ENCODE peak calls at places on chromosomes 11 and 22, in six cellular contexts. One of them, this sample, is unnamed.

GRCh38 chr11:25902476-25902875 is 429.5 kb upstream of the ANO3 start:
- DNase-seq in psoas muscle: no peak
- DNase-seq in CD8-positive, alpha-beta T cell: no peak
- DNase-seq in thoracic aorta: no peak
- DNase-seq in H9: no peak
- DNase-seq in foreskin fibroblast: no peak
- DNase-seq in this sample: no peak

GRCh38 chr11:61700221-61700620 is 20.0 kb downstream of the DAGLA start:
- DNase-seq in foreskin fibroblast: peak; percentile 76
- DNase-seq in thoracic aorta: no peak
- DNase-seq in CD8-positive, alpha-beta T cell: no peak
- DNase-seq in psoas muscle: no peak
- DNase-seq in H9: peak; percentile 72
- DNase-seq in this sample: no peak

GRCh38 chr11:11000546-11001283 is 142.9 kb upstream of the ZBED5 start:
- DNase-seq in foreskin fibroblast: no peak
- DNase-seq in CD8-positive, alpha-beta T cell: no peak
- DNase-seq in H9: no peak
- DNase-seq in thoracic aorta: no peak
- DNase-seq in psoas muscle: no peak
- DNase-seq in this sample: no peak

GRCh38 chr11:69386594-69387408 is 92.8 kb downstream of the MYEOV start:
- DNase-seq in CD8-positive, alpha-beta T cell: no peak
- DNase-seq in psoas muscle: no peak
- DNase-seq in thoracic aorta: no peak
- DNase-seq in foreskin fibroblast: no peak
- DNase-seq in H9: no peak
- DNase-seq in this sample: peak; percentile 6

GRCh38 chr11:89436071-89436470 is 55.1 kb downstream of the NOX4 start:
- DNase-seq in thoracic aorta: no peak
- DNase-seq in H9: no peak
- DNase-seq in foreskin fibroblast: peak; percentile 63
- DNase-seq in CD8-positive, alpha-beta T cell: no peak
- DNase-seq in psoas muscle: peak; percentile 15
- DNase-seq in this sample: no peak

GRCh38 chr11:15575409-15575808 is 460.7 kb downstream of the INSC start:
- DNase-seq in foreskin fibroblast: no peak
- DNase-seq in thoracic aorta: no peak
- DNase-seq in CD8-positive, alpha-beta T cell: no peak
- DNase-seq in psoas muscle: no peak
- DNase-seq in H9: no peak
- DNase-seq in this sample: no peak

GRCh38 chr11:19241260-19242183 is 777 bp upstream of the E2F8 start:
- DNase-seq in foreskin fibroblast: no peak
- DNase-seq in psoas muscle: peak; percentile 65
- DNase-seq in H9: peak; percentile 71
- DNase-seq in CD8-positive, alpha-beta T cell: no peak
- DNase-seq in thoracic aorta: no peak
- DNase-seq in this sample: peak; percentile 15

GRCh38 chr22:38080847-38081635 is 2.9 kb downstream of the SLC16A8 start:
- DNase-seq in psoas muscle: peak; percentile 67
- DNase-seq in foreskin fibroblast: no peak
- DNase-seq in H9: peak; percentile 76
- DNase-seq in CD8-positive, alpha-beta T cell: no peak
- DNase-seq in thoracic aorta: no peak
- DNase-seq in this sample: no peak

GRCh38 chr22:19419464-19420178 is 11.9 kb downstream of the HIRA start:
- DNase-seq in CD8-positive, alpha-beta T cell: no peak
- DNase-seq in foreskin fibroblast: no peak
- DNase-seq in thoracic aorta: no peak
- DNase-seq in H9: no peak
- DNase-seq in psoas muscle: no peak
- DNase-seq in this sample: no peak

GRCh38 chr22:29704528-29705285 is 15.1 kb upstream of the CABP7 start:
- DNase-seq in CD8-positive, alpha-beta T cell: no peak
- DNase-seq in H9: no peak
- DNase-seq in psoas muscle: no peak
- DNase-seq in foreskin fibroblast: no peak
- DNase-seq in thoracic aorta: no peak
- DNase-seq in this sample: no peak

GRCh38 chr11:128195057-128195751 is 392.2 kb downstream of the ETS1 start:
- DNase-seq in foreskin fibroblast: no peak
- DNase-seq in psoas muscle: no peak
- DNase-seq in thoracic aorta: no peak
- DNase-seq in H9: no peak
- DNase-seq in CD8-positive, alpha-beta T cell: peak; percentile 61
- DNase-seq in this sample: no peak
- TF ChIP-seq CTCF in foreskin fibroblast: no peak
- TF ChIP-seq CTCF in psoas muscle: no peak
- TF ChIP-seq CTCF in thoracic aorta: no peak
- TF ChIP-seq CTCF in H9: no peak
- TF ChIP-seq CTCF in CD8-positive, alpha-beta T cell: peak; percentile 55
- TF ChIP-seq CTCF in this sample: no peak

DNA sequence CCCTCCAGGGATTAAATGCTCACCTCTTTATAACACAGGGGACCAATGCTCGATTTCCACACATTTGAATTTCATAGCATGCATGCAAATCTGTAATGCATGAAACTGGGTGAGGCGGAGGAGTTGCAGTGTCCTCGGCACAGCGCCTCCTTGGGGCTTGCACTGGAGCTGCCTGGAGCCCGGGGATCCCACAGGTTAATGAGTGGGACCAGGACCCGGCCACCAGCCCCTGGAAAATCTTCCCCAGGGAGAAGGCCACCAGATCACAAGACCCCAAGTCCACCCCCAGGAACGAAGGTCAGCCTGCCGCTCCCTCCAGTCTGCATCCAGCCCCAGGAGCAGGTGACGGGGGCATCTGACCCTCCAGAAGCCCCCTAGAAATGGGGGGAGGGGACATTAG is 119.1 kb downstream of the MN1 start:
- DNase-seq in psoas muscle: no peak
- DNase-seq in foreskin fibroblast: no peak
- DNase-seq in CD8-positive, alpha-beta T cell: no peak
- DNase-seq in H9: peak; percentile 62
- DNase-seq in thoracic aorta: no peak
- DNase-seq in this sample: no peak
- TF ChIP-seq CTCF in psoas muscle: peak; percentile 24
- TF ChIP-seq CTCF in foreskin fibroblast: peak; percentile 16
- TF ChIP-seq CTCF in CD8-positive, alpha-beta T cell: no peak
- TF ChIP-seq CTCF in H9: peak; percentile 84
- TF ChIP-seq CTCF in thoracic aorta: no peak
- TF ChIP-seq CTCF in this sample: no peak

GRCh38 chr22:27840436-27840835 is 38.9 kb upstream of the MN1 start:
- DNase-seq in psoas muscle: no peak
- DNase-seq in H9: no peak
- DNase-seq in foreskin fibroblast: no peak
- DNase-seq in CD8-positive, alpha-beta T cell: no peak
- DNase-seq in thoracic aorta: no peak
- DNase-seq in this sample: no peak
- TF ChIP-seq CTCF in psoas muscle: no peak
- TF ChIP-seq CTCF in H9: no peak
- TF ChIP-seq CTCF in foreskin fibroblast: no peak
- TF ChIP-seq CTCF in CD8-positive, alpha-beta T cell: no peak
- TF ChIP-seq CTCF in thoracic aorta: no peak
- TF ChIP-seq CTCF in this sample: no peak

DNA sequence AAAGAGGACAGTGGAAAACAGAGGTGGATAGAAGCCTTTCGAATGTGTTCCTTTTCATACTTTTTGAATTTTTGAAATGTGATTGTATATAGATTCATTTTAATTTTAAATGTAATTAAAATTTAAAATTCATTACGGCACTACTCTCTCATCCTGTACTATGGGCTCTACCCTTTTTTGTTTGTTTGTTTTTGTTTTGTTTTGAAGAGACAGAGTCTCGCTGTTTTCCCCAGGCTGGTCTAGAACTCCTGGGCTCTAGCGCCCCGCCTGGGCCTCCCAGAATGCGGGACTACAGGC is 11.9 kb upstream of the HDHD5 start:
- DNase-seq in foreskin fibroblast: no peak
- DNase-seq in psoas muscle: no peak
- DNase-seq in H9: no peak
- DNase-seq in CD8-positive, alpha-beta T cell: no peak
- DNase-seq in thoracic aorta: no peak
- DNase-seq in this sample: no peak
- TF ChIP-seq CTCF in foreskin fibroblast: no peak
- TF ChIP-seq CTCF in psoas muscle: no peak
- TF ChIP-seq CTCF in H9: no peak
- TF ChIP-seq CTCF in CD8-positive, alpha-beta T cell: no peak
- TF ChIP-seq CTCF in thoracic aorta: no peak
- TF ChIP-seq CTCF in this sample: no peak

GRCh38 chr22:47125603-47126002 is 363.2 kb downstream of the TBC1D22A start:
- DNase-seq in foreskin fibroblast: no peak
- DNase-seq in thoracic aorta: no peak
- DNase-seq in CD8-positive, alpha-beta T cell: no peak
- DNase-seq in psoas muscle: no peak
- DNase-seq in H9: no peak
- DNase-seq in this sample: no peak
- TF ChIP-seq CTCF in foreskin fibroblast: no peak
- TF ChIP-seq CTCF in thoracic aorta: no peak
- TF ChIP-seq CTCF in CD8-positive, alpha-beta T cell: no peak
- TF ChIP-seq CTCF in psoas muscle: no peak
- TF ChIP-seq CTCF in H9: peak; percentile 36
- TF ChIP-seq CTCF in this sample: no peak

GRCh38 chr22:24106385-24107381 is 74.6 kb upstream of the SUSD2 start:
- DNase-seq in H9: peak; percentile 37
- DNase-seq in CD8-positive, alpha-beta T cell: peak; percentile 64
- DNase-seq in thoracic aorta: no peak
- DNase-seq in foreskin fibroblast: no peak
- DNase-seq in psoas muscle: no peak
- DNase-seq in this sample: peak; percentile 23
- TF ChIP-seq CTCF in H9: peak; percentile 29
- TF ChIP-seq CTCF in CD8-positive, alpha-beta T cell: no peak
- TF ChIP-seq CTCF in thoracic aorta: no peak
- TF ChIP-seq CTCF in foreskin fibroblast: peak; percentile 14
- TF ChIP-seq CTCF in psoas muscle: peak; percentile 26
- TF ChIP-seq CTCF in this sample: no peak